ENCODE peak calls at places on chromosomes 12 and 14, in nine cellular contexts. One of them, this sample, is unnamed.

GRCh38 chr14:104514156-104514848 is 65.3 kb upstream of the C14orf180 start:
- DNase-seq in GM20000: no peak
- DNase-seq in OCI-LY7: no peak
- DNase-seq in caudate nucleus: no peak
- DNase-seq in NCI-H1417 treated with DMSO at 0.1 percent for 48 hours: no peak
- DNase-seq in HS-5: no peak
- DNase-seq in SHP77: no peak
- DNase-seq in KBM-7: no peak
- DNase-seq in amygdala: no peak
- DNase-seq in this sample: no peak

GRCh38 chr12:93058280-93058679 is 129.2 kb upstream of the EEA1 start:
- DNase-seq in GM20000: no peak
- DNase-seq in OCI-LY7: no peak
- DNase-seq in caudate nucleus: no peak
- DNase-seq in NCI-H1417 treated with DMSO at 0.1 percent for 48 hours: no peak
- DNase-seq in HS-5: no peak
- DNase-seq in SHP77: no peak
- DNase-seq in KBM-7: no peak
- DNase-seq in amygdala: no peak
- DNase-seq in this sample: no peak

GRCh38 chr14:56136571-56137498 is 18.6 kb downstream of the PELI2 start:
- DNase-seq in GM20000: no peak
- DNase-seq in OCI-LY7: no peak
- DNase-seq in caudate nucleus: no peak
- DNase-seq in NCI-H1417 treated with DMSO at 0.1 percent for 48 hours: no peak
- DNase-seq in HS-5: no peak
- DNase-seq in SHP77: no peak
- DNase-seq in KBM-7: no peak
- DNase-seq in amygdala: no peak
- DNase-seq in this sample: no peak

GRCh38 chr14:73443758-73444157 is 14.6 kb downstream of the NUMB start:
- DNase-seq in GM20000: no peak
- DNase-seq in OCI-LY7: no peak
- DNase-seq in caudate nucleus: no peak
- DNase-seq in NCI-H1417 treated with DMSO at 0.1 percent for 48 hours: no peak
- DNase-seq in HS-5: no peak
- DNase-seq in SHP77: no peak
- DNase-seq in KBM-7: no peak
- DNase-seq in amygdala: no peak
- DNase-seq in this sample: no peak

GRCh38 chr12:46549527-46550265 is 177.1 kb upstream of the SLC38A2 start:
- DNase-seq in GM20000: no peak
- DNase-seq in OCI-LY7: no peak
- DNase-seq in caudate nucleus: no peak
- DNase-seq in NCI-H1417 treated with DMSO at 0.1 percent for 48 hours: no peak
- DNase-seq in HS-5: peak
- DNase-seq in SHP77: no peak
- DNase-seq in KBM-7: peak
- DNase-seq in amygdala: no peak
- DNase-seq in this sample: no peak

GRCh38 chr12:538731-539539 is 79.2 kb downstream of the B4GALNT3 start:
- DNase-seq in GM20000: no peak
- DNase-seq in OCI-LY7: no peak
- DNase-seq in caudate nucleus: no peak
- DNase-seq in NCI-H1417 treated with DMSO at 0.1 percent for 48 hours: no peak
- DNase-seq in HS-5: no peak
- DNase-seq in SHP77: peak
- DNase-seq in KBM-7: peak
- DNase-seq in amygdala: peak
- DNase-seq in this sample: peak

GRCh38 chr12:28107679-28108078 is 82.6 kb upstream of the CCDC91 start:
- DNase-seq in GM20000: no peak
- DNase-seq in OCI-LY7: no peak
- DNase-seq in caudate nucleus: no peak
- DNase-seq in NCI-H1417 treated with DMSO at 0.1 percent for 48 hours: no peak
- DNase-seq in HS-5: no peak
- DNase-seq in SHP77: no peak
- DNase-seq in KBM-7: peak
- DNase-seq in amygdala: no peak
- DNase-seq in this sample: no peak

GRCh38 chr14:89890589-89890988 is 63.9 kb downstream of the EFCAB11 start:
- DNase-seq in GM20000: no peak
- DNase-seq in OCI-LY7: no peak
- DNase-seq in caudate nucleus: no peak
- DNase-seq in NCI-H1417 treated with DMSO at 0.1 percent for 48 hours: no peak
- DNase-seq in HS-5: no peak
- DNase-seq in SHP77: no peak
- DNase-seq in KBM-7: no peak
- DNase-seq in amygdala: no peak
- DNase-seq in this sample: no peak

GRCh38 chr12:121128908-121129704 is 3.6 kb upstream of the P2RX7 start:
- DNase-seq in GM20000: peak
- DNase-seq in OCI-LY7: peak
- DNase-seq in caudate nucleus: peak
- DNase-seq in NCI-H1417 treated with DMSO at 0.1 percent for 48 hours: no peak
- DNase-seq in HS-5: no peak
- DNase-seq in SHP77: peak
- DNase-seq in KBM-7: peak
- DNase-seq in amygdala: peak
- DNase-seq in this sample: peak

GRCh38 chr12:49027846-49028245 is 9.3 kb upstream of the PRKAG1 start:
- DNase-seq in GM20000: no peak
- DNase-seq in OCI-LY7: no peak
- DNase-seq in caudate nucleus: no peak
- DNase-seq in NCI-H1417 treated with DMSO at 0.1 percent for 48 hours: no peak
- DNase-seq in HS-5: no peak
- DNase-seq in SHP77: no peak
- DNase-seq in KBM-7: no peak
- DNase-seq in amygdala: no peak
- DNase-seq in this sample: no peak

GRCh38 chr12:71972441-71973074 is 33.9 kb downstream of the TPH2 start:
- DNase-seq in GM20000: no peak
- DNase-seq in OCI-LY7: peak
- DNase-seq in caudate nucleus: no peak
- DNase-seq in NCI-H1417 treated with DMSO at 0.1 percent for 48 hours: no peak
- DNase-seq in HS-5: no peak
- DNase-seq in SHP77: no peak
- DNase-seq in KBM-7: no peak
- DNase-seq in amygdala: no peak
- DNase-seq in this sample: no peak

GRCh38 chr12:105279460-105280056 is 43.6 kb upstream of the APPL2 start:
- DNase-seq in GM20000: peak
- DNase-seq in OCI-LY7: peak
- DNase-seq in caudate nucleus: no peak
- DNase-seq in NCI-H1417 treated with DMSO at 0.1 percent for 48 hours: peak
- DNase-seq in HS-5: no peak
- DNase-seq in SHP77: peak
- DNase-seq in KBM-7: peak
- DNase-seq in amygdala: no peak
- DNase-seq in this sample: no peak

GRCh38 chr14:21647380-21647779 is 6.3 kb upstream of the OR4E2 start:
- DNase-seq in GM20000: no peak
- DNase-seq in OCI-LY7: no peak
- DNase-seq in caudate nucleus: no peak
- DNase-seq in NCI-H1417 treated with DMSO at 0.1 percent for 48 hours: no peak
- DNase-seq in HS-5: no peak
- DNase-seq in SHP77: no peak
- DNase-seq in KBM-7: no peak
- DNase-seq in amygdala: no peak
- DNase-seq in this sample: no peak

This sample was measured in nucleus accumbens.